ENCODE peak calls at places on chromosomes 5 and 9, in five cellular contexts. O is epithelial cell of esophagus, Q is lung, D is right cardiac atrium, Z is astrocyte of the spinal cord. I is an unnamed sample.

GRCh38 chr5:71482132-71482531 is 26.7 kb downstream of the BDP1 start:
- DNase-seq in O (peak), D (no peak), Q (no peak), Z (peak), I (no peak)

GRCh38 chr9:63817622-63818518 is 1467.1 kb downstream of the FOXD4L5 start:
- DNase-seq in Z (no peak), O (no peak), Q (peak), D (peak), I (peak)

GRCh38 chr9:84394036-84394435 is 53.5 kb upstream of the SLC28A3 start:
- DNase-seq in O (no peak), D (no peak), Q (no peak), Z (no peak), I (no peak)

GRCh38 chr5:157971466-157972324 is 112.8 kb upstream of the CLINT1 start:
- DNase-seq in Q (no peak), D (peak), Z (no peak), O (no peak), I (no peak)

GRCh38 chr9:83132768-83133167 is 69.8 kb upstream of the RASEF start:
- DNase-seq in Q (no peak), Z (no peak), D (no peak), O (peak), I (no peak)

GRCh38 chr9:17031546-17031945 is 103.3 kb upstream of the CNTLN start:
- DNase-seq in O (no peak), Z (no peak), Q (no peak), D (no peak), I (no peak)

GRCh38 chr9:112601646-112602045 is 115.0 kb downstream of the KIAA1958 start:
- DNase-seq in D (no peak), Q (no peak), Z (peak), O (peak), I (no peak)

GRCh38 chr9:31608413-31608812 is 776.0 kb upstream of the ACO1 start:
- DNase-seq in Z (peak), D (no peak), O (peak), Q (no peak), I (no peak)

GRCh38 chr9:18694959-18695668 is 221.2 kb downstream of the ADAMTSL1 start:
- DNase-seq in D (no peak), Q (no peak), Z (no peak), O (no peak), I (no peak)

GRCh38 chr9:114412057-114412683 is 24.4 kb upstream of the AKNA start:
- DNase-seq in O (no peak), Q (no peak), D (no peak), Z (no peak), I (no peak)

GRCh38 chr9:71725590-71726338 is 42.5 kb downstream of the CEMIP2 start:
- DNase-seq in Z (peak), O (peak), D (no peak), Q (no peak), I (peak)

GRCh38 chr5:72042097-72042496 is 65.2 kb upstream of the MAP1B start:
- DNase-seq in Z (no peak), Q (no peak), D (no peak), O (no peak), I (no peak)

GRCh38 chr9:134759001-134759607 is 117.5 kb downstream of the COL5A1 start:
- DNase-seq in O (no peak), D (no peak), Z (peak), Q (no peak), I (no peak)

GRCh38 chr9:120397453-120397852 is 182.5 kb downstream of the CDK5RAP2 start:
- DNase-seq in O (no peak), D (no peak), Q (no peak), Z (no peak), I (no peak)

GRCh38 chr5:66180282-66180955 is 36.3 kb downstream of the SREK1 start:
- DNase-seq in Z (no peak), Q (no peak), D (no peak), O (no peak), I (no peak)

GRCh38 chr9:93829271-93830223 is 125.6 kb downstream of the BARX1 start:
- DNase-seq in Z (no peak), Q (no peak), O (no peak), D (no peak), I (no peak)

GRCh38 chr5:14767942-14768837 is 103.4 kb downstream of the ANKH start:
- DNase-seq in O (peak), Q (no peak), Z (no peak), D (no peak), I (no peak)

GRCh38 chr9:33791117-33791516 is 4.2 kb upstream of the PRSS3 start:
- DNase-seq in Q (peak), Z (peak), O (peak), D (no peak), I (no peak)

GRCh38 chr9:24096756-24097155 is 270.7 kb upstream of the ELAVL2 start:
- DNase-seq in Q (no peak), O (no peak), D (no peak), Z (no peak), I (no peak)

GRCh38 chr9:33294670-33295432 is 4.5 kb downstream of the NFX1 start:
- DNase-seq in Z (no peak), D (no peak), O (no peak), Q (no peak), I (no peak)

GRCh38 chr5:36417668-36418067 is 116.0 kb upstream of the RANBP3L start:
- DNase-seq in Q (no peak), D (no peak), O (no peak), Z (no peak), I (no peak)

GRCh38 chr9:128068656-128069221 is 707 bp downstream of the SLC25A25 start:
- DNase-seq in D (peak), Z (no peak), O (no peak), Q (no peak), I (no peak)

GRCh38 chr5:73120222-73121108 is at the start of gene TMEM171:
- DNase-seq in D (peak), Z (peak), Q (peak), O (peak), I (no peak)

GRCh38 chr5:32473072-32473471 is 28.5 kb upstream of the ZFR start:
- DNase-seq in O (no peak), Z (no peak), Q (no peak), D (no peak), I (no peak)

GRCh38 chr5:151223447-151224264 is at the start of gene CCDC69:
- DNase-seq in D (peak), Z (peak), Q (peak), O (peak), I (peak)

GRCh38 chr5:73950441-73950873 is 324.5 kb downstream of the ARHGEF28 start:
- DNase-seq in D (no peak), O (peak), Z (peak), Q (no peak), I (no peak)

GRCh38 chr5:151483647-151484046 is 36.2 kb downstream of the SLC36A1 start:
- DNase-seq in O (no peak), Q (no peak), Z (no peak), D (no peak), I (no peak)

GRCh38 chr9:5043381-5043780 is 58.3 kb downstream of the JAK2 start:
- DNase-seq in D (no peak), Z (no peak), O (no peak), Q (no peak), I (no peak)

GRCh38 chr5:173352366-173353069 is 24.3 kb upstream of the STC2 start:
- DNase-seq in O (no peak), Z (no peak), Q (no peak), D (no peak), I (no peak)

GRCh38 chr5:158543539-158544387 is 556.0 kb downstream of the EBF1 start:
- DNase-seq in Q (no peak), O (no peak), Z (peak), D (no peak), I (no peak)

GRCh38 chr9:113931140-113931539 is 55.0 kb downstream of the ZNF618 start:
- DNase-seq in O (no peak), D (no peak), Z (no peak), Q (no peak), I (no peak)

GRCh38 chr5:68066277-68066955 is 149.1 kb upstream of the PIK3R1 start:
- DNase-seq in O (peak), D (no peak), Z (no peak), Q (no peak), I (no peak)

GRCh38 chr9:126652140-126652558 is 38.4 kb downstream of the LMX1B start:
- DNase-seq in D (no peak), Q (no peak), Z (no peak), O (no peak), I (no peak)

GRCh38 chr5:71904852-71905251 is 185.8 kb downstream of the CARTPT start:
- DNase-seq in Z (no peak), Q (no peak), O (peak), D (no peak), I (no peak)

DNA sequence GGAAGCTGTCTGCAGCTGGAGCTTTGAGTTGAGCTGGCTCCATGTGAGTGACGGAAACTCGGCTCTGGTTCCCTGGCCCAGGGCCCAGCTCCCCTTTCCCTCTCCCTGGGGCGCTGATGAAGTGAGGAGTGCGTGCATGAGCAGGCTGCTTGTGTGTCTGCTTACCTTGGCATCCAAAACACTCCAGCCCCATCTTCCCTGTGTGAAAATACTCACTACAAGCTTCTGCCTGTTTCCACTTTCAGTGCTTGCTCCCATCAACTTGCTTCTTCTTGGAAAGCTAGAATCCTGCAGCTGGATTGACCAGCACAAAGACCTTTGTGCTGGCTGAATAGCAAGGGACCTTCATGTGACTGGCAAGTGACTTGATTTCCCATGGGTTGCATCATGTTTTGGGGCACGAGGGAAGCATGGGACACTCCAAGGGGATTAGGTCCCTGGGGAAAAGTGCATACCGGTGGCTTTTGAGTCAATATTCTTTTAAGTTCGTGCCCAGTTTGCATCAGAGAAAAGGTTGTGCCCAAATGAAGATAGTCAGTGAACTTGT is 198.1 kb downstream of the GADD45G start:
- DNase-seq in Q (no peak), O (peak), Z (peak), D (peak), I (peak)
- H3K4me3 ChIP-seq in Q (no peak), O (no peak), Z (no peak), D (no peak), I (no peak)

DNA sequence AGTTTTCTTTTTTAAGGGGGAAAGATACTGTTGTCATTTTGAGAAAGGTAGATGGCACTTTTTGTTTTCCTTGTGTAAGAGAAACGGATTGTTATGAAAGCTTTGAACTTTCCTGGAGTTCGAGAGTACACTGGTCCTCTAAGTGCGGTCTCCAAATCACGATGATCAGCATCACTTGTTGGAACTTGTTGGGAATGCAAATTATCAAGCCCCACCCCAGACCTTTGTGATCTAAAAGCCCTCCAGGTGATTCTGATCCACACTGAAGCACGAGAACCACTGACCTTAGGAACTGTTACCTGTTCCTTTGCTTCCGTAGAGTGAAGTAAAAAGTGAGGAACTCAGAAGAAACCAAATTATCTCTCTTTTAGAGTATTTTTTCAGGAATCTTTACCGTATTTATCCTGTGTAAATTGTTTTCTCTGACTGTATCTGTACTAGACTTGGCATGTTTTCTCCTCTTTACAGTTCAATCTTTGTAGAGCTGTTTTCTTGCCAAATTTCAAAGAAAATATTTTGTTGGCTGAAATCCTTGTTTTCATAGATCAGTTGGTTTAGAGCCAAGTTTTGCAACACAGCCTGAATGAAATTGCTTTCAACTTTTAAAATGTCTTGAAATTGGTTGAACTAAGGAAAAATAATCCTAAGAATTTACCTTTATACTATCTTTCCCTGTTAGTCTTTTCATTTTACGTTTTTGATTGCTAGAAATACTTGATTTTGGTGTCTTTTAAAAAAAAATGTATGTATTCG is 4.0 kb downstream of the MAT2B start:
- DNase-seq in Z (peak), Q (peak), O (peak), D (no peak), I (no peak)
- H3K4me3 ChIP-seq in Z (peak), Q (no peak), O (peak), D (peak), I (no peak)

GRCh38 chr9:100428871-100429654 is 2.1 kb downstream of the MSANTD3 start:
- DNase-seq in Z (peak), Q (no peak), O (peak), D (no peak), I (peak)

GRCh38 chr9:100426194-100426531 is 780 bp upstream of the MSANTD3 start:
- DNase-seq in D (no peak), Q (no peak), Z (no peak), O (no peak), I (no peak)

GRCh38 chr9:100426532-100427365 is at the start of gene MSANTD3:
- DNase-seq in Z (peak), D (peak), Q (peak), O (peak), I (peak)

GRCh38 chr9:100427366-100428263 is 672 bp downstream of the MSANTD3 start:
- DNase-seq in D (peak), Z (peak), O (peak), Q (peak), I (peak)

DNA sequence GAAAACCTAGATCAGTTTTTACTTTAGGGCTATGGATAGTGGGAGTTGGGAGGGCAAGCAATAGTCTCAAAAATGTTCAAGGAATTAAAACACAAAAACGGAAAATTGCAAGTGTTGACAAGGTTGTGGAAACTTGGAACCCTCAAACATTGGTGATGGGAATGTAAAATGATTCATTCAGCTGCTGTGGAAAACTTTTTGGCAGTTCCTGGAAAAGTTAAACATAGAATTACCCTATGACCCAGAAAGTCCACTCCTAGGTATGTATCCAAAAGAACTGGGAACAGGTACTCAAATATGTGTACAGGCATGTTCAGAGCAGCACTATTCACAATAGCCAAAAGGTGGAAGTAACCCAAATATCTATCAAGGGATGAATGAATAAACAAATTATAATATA is 1.2 kb upstream of the MSANTD3 start:
- DNase-seq in O (peak), Q (no peak), D (no peak), Z (no peak), I (no peak)
- H3K4me3 ChIP-seq in O (no peak), Q (no peak), D (no peak), Z (no peak), I (no peak)

DNA sequence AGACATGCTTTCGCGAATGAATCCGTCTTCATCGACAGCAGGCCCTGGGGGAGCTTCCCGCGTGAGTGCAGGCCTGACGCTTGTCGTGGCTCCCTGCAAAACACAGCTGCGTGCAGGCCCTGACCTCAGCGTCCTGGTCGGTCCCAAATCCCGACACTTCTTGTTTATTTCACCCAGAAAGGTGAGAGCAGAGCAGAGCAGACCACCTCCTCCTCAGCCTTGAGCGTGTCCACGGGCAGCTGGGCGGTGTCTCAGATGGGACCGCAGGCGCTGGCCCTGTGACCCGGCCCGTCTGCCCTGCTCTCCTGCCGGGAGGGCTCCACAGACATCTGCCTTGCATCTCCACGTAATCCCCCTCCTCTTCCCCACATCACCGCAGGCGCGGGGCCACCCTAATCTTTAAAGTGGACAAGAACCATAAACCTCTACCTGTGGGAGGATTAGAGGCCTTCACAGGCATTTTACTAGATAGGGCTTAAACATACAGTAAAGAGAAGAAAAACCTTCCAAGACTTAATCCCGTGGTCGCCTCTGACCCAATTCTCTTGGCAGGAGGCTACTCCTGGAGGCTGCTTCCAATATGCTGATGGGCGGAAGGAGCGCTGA is 7.5 kb upstream of the LHX3 start:
- DNase-seq in Z (no peak), O (no peak), Q (no peak), D (no peak), I (no peak)
- H3K4me3 ChIP-seq in Z (no peak), O (no peak), Q (no peak), D (no peak), I (no peak)

DNA sequence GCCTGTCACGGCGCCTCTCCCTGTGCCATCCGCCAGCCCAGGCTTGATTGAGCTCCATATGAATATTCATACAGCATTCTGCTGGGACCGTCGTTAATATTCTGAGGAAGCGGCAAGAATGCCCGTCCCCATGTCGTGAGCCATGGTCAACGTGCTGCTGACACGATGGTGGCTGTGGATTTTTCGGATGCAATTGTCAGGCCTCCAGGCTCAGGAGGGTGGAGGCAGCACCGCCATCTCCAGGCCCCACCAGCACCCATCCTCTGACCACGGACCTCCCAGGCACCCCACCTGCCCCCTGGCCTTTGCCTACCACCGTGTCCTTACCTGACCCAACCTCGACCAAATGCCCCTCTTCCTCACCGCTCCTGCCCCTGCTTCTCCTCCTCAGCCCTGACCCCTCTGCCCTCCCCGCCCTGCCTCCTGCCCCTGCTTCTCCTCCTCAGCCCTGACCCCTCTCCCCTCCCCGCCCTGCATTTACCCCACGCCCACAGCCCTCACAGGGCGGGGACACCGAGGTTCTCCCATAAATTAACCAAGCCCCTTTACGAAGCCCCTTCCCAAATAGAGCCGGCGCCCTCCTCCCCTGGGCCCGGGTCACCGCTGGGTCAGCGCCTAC is 9.9 kb downstream of the TMEM250 start:
- DNase-seq in Q (no peak), D (no peak), O (no peak), Z (no peak), I (no peak)
- H3K4me3 ChIP-seq in Q (no peak), D (no peak), O (peak), Z (no peak), I (no peak)

GRCh38 chr5:26482076-26482816 is 556.1 kb downstream of the CDH9 start:
- DNase-seq in Z (peak), Q (no peak), O (no peak), D (no peak), I (no peak)
- H3K4me3 ChIP-seq in Z (no peak), Q (no peak), O (no peak), D (peak), I (peak)

GRCh38 chr5:106766913-106767312 is 903.8 kb downstream of the EFNA5 start:
- DNase-seq in Q (no peak), Z (no peak), O (no peak), D (no peak), I (no peak)

GRCh38 chr5:106768392-106768791 is 902.3 kb downstream of the EFNA5 start:
- DNase-seq in Z (no peak), D (no peak), Q (no peak), O (no peak), I (no peak)
- H3K4me3 ChIP-seq in Z (no peak), D (no peak), Q (no peak), O (no peak), I (no peak)